ENCODE peak calls at places on chromosomes 11 and 22, in five cellular contexts. One of them, this sample, is unnamed.

GRCh38 chr11:61904539-61905048 is 12.8 kb downstream of the RAB3IL1 start:
- DNase-seq in stimulated activated CD4-positive, alpha-beta T cell treated with anti-CD3 and anti-CD28 coated beads, Interleukin-2, amount 100 ng/mL, for 48 hours: no peak
- DNase-seq in amygdala: no peak
- DNase-seq in activated T-cell treated with anti-CD3 and anti-CD28 coated beads, Interleukin-2, amount 50 U/mL, for 72 hours: peak
- DNase-seq in left colon: peak
- DNase-seq in this sample: no peak

GRCh38 chr11:131748146-131749050 is 378.0 kb downstream of the NTM start:
- DNase-seq in stimulated activated CD4-positive, alpha-beta T cell treated with anti-CD3 and anti-CD28 coated beads, Interleukin-2, amount 100 ng/mL, for 48 hours: peak
- DNase-seq in amygdala: peak
- DNase-seq in activated T-cell treated with anti-CD3 and anti-CD28 coated beads, Interleukin-2, amount 50 U/mL, for 72 hours: peak
- DNase-seq in left colon: peak
- DNase-seq in this sample: no peak

GRCh38 chr11:396511-396947 is 2.5 kb downstream of the PKP3 start:
- DNase-seq in stimulated activated CD4-positive, alpha-beta T cell treated with anti-CD3 and anti-CD28 coated beads, Interleukin-2, amount 100 ng/mL, for 48 hours: no peak
- DNase-seq in amygdala: no peak
- DNase-seq in activated T-cell treated with anti-CD3 and anti-CD28 coated beads, Interleukin-2, amount 50 U/mL, for 72 hours: peak
- DNase-seq in left colon: no peak
- DNase-seq in this sample: no peak

GRCh38 chr11:57834852-57835251 is 73.2 kb downstream of the CTNND1 start:
- DNase-seq in stimulated activated CD4-positive, alpha-beta T cell treated with anti-CD3 and anti-CD28 coated beads, Interleukin-2, amount 100 ng/mL, for 48 hours: no peak
- DNase-seq in amygdala: no peak
- DNase-seq in activated T-cell treated with anti-CD3 and anti-CD28 coated beads, Interleukin-2, amount 50 U/mL, for 72 hours: no peak
- DNase-seq in left colon: no peak
- DNase-seq in this sample: no peak

GRCh38 chr11:134067486-134067885 is 1.4 kb upstream of the JAM3 start:
- DNase-seq in stimulated activated CD4-positive, alpha-beta T cell treated with anti-CD3 and anti-CD28 coated beads, Interleukin-2, amount 100 ng/mL, for 48 hours: no peak
- DNase-seq in amygdala: no peak
- DNase-seq in activated T-cell treated with anti-CD3 and anti-CD28 coated beads, Interleukin-2, amount 50 U/mL, for 72 hours: no peak
- DNase-seq in left colon: no peak
- DNase-seq in this sample: no peak

GRCh38 chr11:80632156-80632555 is 1191.3 kb upstream of the TENM4 start:
- DNase-seq in stimulated activated CD4-positive, alpha-beta T cell treated with anti-CD3 and anti-CD28 coated beads, Interleukin-2, amount 100 ng/mL, for 48 hours: no peak
- DNase-seq in amygdala: no peak
- DNase-seq in activated T-cell treated with anti-CD3 and anti-CD28 coated beads, Interleukin-2, amount 50 U/mL, for 72 hours: no peak
- DNase-seq in left colon: no peak
- DNase-seq in this sample: no peak

GRCh38 chr11:73366953-73367352 is 9.2 kb upstream of the RELT start:
- DNase-seq in stimulated activated CD4-positive, alpha-beta T cell treated with anti-CD3 and anti-CD28 coated beads, Interleukin-2, amount 100 ng/mL, for 48 hours: no peak
- DNase-seq in amygdala: no peak
- DNase-seq in activated T-cell treated with anti-CD3 and anti-CD28 coated beads, Interleukin-2, amount 50 U/mL, for 72 hours: no peak
- DNase-seq in left colon: no peak
- DNase-seq in this sample: no peak

GRCh38 chr22:22059476-22060002 is 77.0 kb upstream of the TOP3B start:
- DNase-seq in stimulated activated CD4-positive, alpha-beta T cell treated with anti-CD3 and anti-CD28 coated beads, Interleukin-2, amount 100 ng/mL, for 48 hours: no peak
- DNase-seq in amygdala: no peak
- DNase-seq in activated T-cell treated with anti-CD3 and anti-CD28 coated beads, Interleukin-2, amount 50 U/mL, for 72 hours: no peak
- DNase-seq in left colon: no peak
- DNase-seq in this sample: no peak

GRCh38 chr11:61509058-61510029 is 795 bp downstream of the LRRC10B start:
- DNase-seq in stimulated activated CD4-positive, alpha-beta T cell treated with anti-CD3 and anti-CD28 coated beads, Interleukin-2, amount 100 ng/mL, for 48 hours: peak
- DNase-seq in amygdala: no peak
- DNase-seq in activated T-cell treated with anti-CD3 and anti-CD28 coated beads, Interleukin-2, amount 50 U/mL, for 72 hours: peak
- DNase-seq in left colon: peak
- DNase-seq in this sample: peak

GRCh38 chr11:133936136-133936535 is 20.6 kb downstream of the IGSF9B start:
- DNase-seq in stimulated activated CD4-positive, alpha-beta T cell treated with anti-CD3 and anti-CD28 coated beads, Interleukin-2, amount 100 ng/mL, for 48 hours: no peak
- DNase-seq in amygdala: no peak
- DNase-seq in activated T-cell treated with anti-CD3 and anti-CD28 coated beads, Interleukin-2, amount 50 U/mL, for 72 hours: no peak
- DNase-seq in left colon: no peak
- DNase-seq in this sample: no peak

GRCh38 chr11:119608781-119609180 is 120.2 kb downstream of the NECTIN1 start:
- DNase-seq in stimulated activated CD4-positive, alpha-beta T cell treated with anti-CD3 and anti-CD28 coated beads, Interleukin-2, amount 100 ng/mL, for 48 hours: no peak
- DNase-seq in amygdala: no peak
- DNase-seq in activated T-cell treated with anti-CD3 and anti-CD28 coated beads, Interleukin-2, amount 50 U/mL, for 72 hours: no peak
- DNase-seq in left colon: no peak
- DNase-seq in this sample: no peak

GRCh38 chr22:24379536-24379935 is 47.9 kb upstream of the ADORA2A start:
- DNase-seq in stimulated activated CD4-positive, alpha-beta T cell treated with anti-CD3 and anti-CD28 coated beads, Interleukin-2, amount 100 ng/mL, for 48 hours: no peak
- DNase-seq in amygdala: no peak
- DNase-seq in activated T-cell treated with anti-CD3 and anti-CD28 coated beads, Interleukin-2, amount 50 U/mL, for 72 hours: no peak
- DNase-seq in left colon: no peak
- DNase-seq in this sample: no peak

GRCh38 chr11:59669611-59670009 is 773 bp upstream of the PATL1 start:
- DNase-seq in stimulated activated CD4-positive, alpha-beta T cell treated with anti-CD3 and anti-CD28 coated beads, Interleukin-2, amount 100 ng/mL, for 48 hours: no peak
- DNase-seq in amygdala: peak
- DNase-seq in activated T-cell treated with anti-CD3 and anti-CD28 coated beads, Interleukin-2, amount 50 U/mL, for 72 hours: no peak
- DNase-seq in left colon: peak
- DNase-seq in this sample: no peak

GRCh38 chr22:18078329-18079041 is 695 bp downstream of the PEX26 start:
- DNase-seq in stimulated activated CD4-positive, alpha-beta T cell treated with anti-CD3 and anti-CD28 coated beads, Interleukin-2, amount 100 ng/mL, for 48 hours: peak
- DNase-seq in amygdala: no peak
- DNase-seq in activated T-cell treated with anti-CD3 and anti-CD28 coated beads, Interleukin-2, amount 50 U/mL, for 72 hours: peak
- DNase-seq in left colon: peak
- DNase-seq in this sample: no peak

GRCh38 chr11:27075192-27075591 is 34.6 kb downstream of the BBOX1 start:
- DNase-seq in stimulated activated CD4-positive, alpha-beta T cell treated with anti-CD3 and anti-CD28 coated beads, Interleukin-2, amount 100 ng/mL, for 48 hours: no peak
- DNase-seq in amygdala: no peak
- DNase-seq in activated T-cell treated with anti-CD3 and anti-CD28 coated beads, Interleukin-2, amount 50 U/mL, for 72 hours: no peak
- DNase-seq in left colon: no peak
- DNase-seq in this sample: no peak

GRCh38 chr22:41217553-41218157 is 12.5 kb downstream of the L3MBTL2 start:
- DNase-seq in stimulated activated CD4-positive, alpha-beta T cell treated with anti-CD3 and anti-CD28 coated beads, Interleukin-2, amount 100 ng/mL, for 48 hours: no peak
- DNase-seq in amygdala: peak
- DNase-seq in activated T-cell treated with anti-CD3 and anti-CD28 coated beads, Interleukin-2, amount 50 U/mL, for 72 hours: peak
- DNase-seq in left colon: peak
- DNase-seq in this sample: no peak

GRCh38 chr11:2738551-2739431 is 39.0 kb upstream of the KCNQ1OT1 start:
- DNase-seq in stimulated activated CD4-positive, alpha-beta T cell treated with anti-CD3 and anti-CD28 coated beads, Interleukin-2, amount 100 ng/mL, for 48 hours: no peak
- DNase-seq in amygdala: no peak
- DNase-seq in activated T-cell treated with anti-CD3 and anti-CD28 coated beads, Interleukin-2, amount 50 U/mL, for 72 hours: no peak
- DNase-seq in left colon: no peak
- DNase-seq in this sample: no peak

GRCh38 chr11:108727665-108728064 is 62.8 kb downstream of the DDX10 start:
- DNase-seq in stimulated activated CD4-positive, alpha-beta T cell treated with anti-CD3 and anti-CD28 coated beads, Interleukin-2, amount 100 ng/mL, for 48 hours: no peak
- DNase-seq in amygdala: no peak
- DNase-seq in activated T-cell treated with anti-CD3 and anti-CD28 coated beads, Interleukin-2, amount 50 U/mL, for 72 hours: no peak
- DNase-seq in left colon: no peak
- DNase-seq in this sample: no peak

GRCh38 chr22:43038325-43038724 is 23.4 kb upstream of the PACSIN2 start:
- DNase-seq in stimulated activated CD4-positive, alpha-beta T cell treated with anti-CD3 and anti-CD28 coated beads, Interleukin-2, amount 100 ng/mL, for 48 hours: no peak
- DNase-seq in amygdala: no peak
- DNase-seq in activated T-cell treated with anti-CD3 and anti-CD28 coated beads, Interleukin-2, amount 50 U/mL, for 72 hours: no peak
- DNase-seq in left colon: no peak
- DNase-seq in this sample: no peak